ENCODE peak calls at places on chromosomes 12 and 14, in eight cellular contexts. C is nephron progenitor cell, R is natural killer cell, P is BE2C, E is H9, K is body of pancreas, G is astrocyte of the cerebellum, N is uterus. F is an unnamed sample.

GRCh38 chr12:117587646-117588287 is 226.3 kb upstream of the NOS1 start:
- DNase-seq in E (peak), N (no peak), K (peak), G (no peak), P (peak), R (no peak), C (peak), F (no peak)

GRCh38 chr12:15982471-15982870 is 71.3 kb downstream of the DERA start:
- DNase-seq in E (no peak), K (no peak), G (peak), N (no peak), R (no peak), P (no peak), C (no peak), F (no peak)

GRCh38 chr12:95633671-95634465 is 82.6 kb upstream of the USP44 start:
- DNase-seq in R (no peak), G (peak), P (no peak), N (no peak), E (no peak), K (no peak), C (no peak), F (no peak)

GRCh38 chr12:67645571-67645970 is 3.0 kb upstream of the DYRK2 start:
- DNase-seq in C (no peak), R (no peak), G (no peak), P (no peak), E (no peak), K (no peak), N (no peak), F (no peak)

GRCh38 chr12:6233121-6233971 is 33.1 kb downstream of the CD9 start:
- DNase-seq in P (no peak), N (no peak), K (peak), E (no peak), C (no peak), G (no peak), R (no peak), F (no peak)

GRCh38 chr14:69766984-69767368 is at the start of gene SRSF5:
- DNase-seq in E (peak), N (peak), P (peak), K (peak), R (peak), G (peak), C (peak), F (peak)

GRCh38 chr14:58805057-58805456 is 167.3 kb downstream of the DACT1 start:
- DNase-seq in P (peak), K (no peak), E (no peak), N (no peak), G (no peak), R (no peak), C (no peak), F (no peak)

GRCh38 chr12:131711551-131712205 is 788 bp downstream of the SFSWAP start:
- DNase-seq in P (no peak), C (peak), E (no peak), G (no peak), R (no peak), K (no peak), N (no peak), F (no peak)

GRCh38 chr14:61430066-61430757 is 108.8 kb downstream of the PRKCH start:
- DNase-seq in G (no peak), C (no peak), P (no peak), E (no peak), R (no peak), N (no peak), K (peak), F (no peak)

GRCh38 chr14:104321151-104322130 is 183.1 kb downstream of the KIF26A start:
- DNase-seq in R (no peak), E (peak), N (no peak), G (no peak), C (no peak), P (peak), K (peak), F (no peak)

GRCh38 chr12:112868459-112869041 is 38.2 kb upstream of the OAS1 start:
- DNase-seq in C (peak), G (no peak), E (peak), P (no peak), N (no peak), K (no peak), R (no peak), F (no peak)

GRCh38 chr14:37262649-37263048 is 64.9 kb downstream of the MIPOL1 start:
- DNase-seq in G (no peak), N (no peak), C (no peak), P (no peak), R (no peak), K (no peak), E (no peak), F (no peak)

GRCh38 chr12:63150255-63151060 is 543 bp downstream of the AVPR1A start:
- DNase-seq in C (peak), G (no peak), N (peak), R (no peak), K (peak), P (no peak), E (peak), F (peak)

GRCh38 chr12:108833355-108833733 is 24.0 kb downstream of the SSH1 start:
- DNase-seq in C (no peak), E (peak), K (no peak), R (no peak), N (no peak), G (peak), P (no peak), F (no peak)

GRCh38 chr14:73462815-73463214 is 4.5 kb upstream of the NUMB start:
- DNase-seq in N (no peak), K (no peak), G (no peak), R (no peak), P (peak), C (no peak), E (no peak), F (no peak)

GRCh38 chr14:31926123-31926522 is 151.0 kb upstream of the ARHGAP5 start:
- DNase-seq in N (no peak), P (no peak), R (no peak), E (no peak), K (no peak), G (no peak), C (no peak), F (no peak)

GRCh38 chr12:1978078-1978477 is 26.2 kb downstream of the DCP1B start:
- DNase-seq in E (no peak), P (no peak), G (no peak), K (no peak), C (no peak), N (peak), R (no peak), F (no peak)

GRCh38 chr12:96108321-96108720 is 72.9 kb upstream of the LTA4H start:
- DNase-seq in P (no peak), G (no peak), C (peak), N (no peak), R (no peak), K (no peak), E (peak), F (peak)

GRCh38 chr12:71183846-71184245 is 26.0 kb upstream of the TSPAN8 start:
- DNase-seq in E (no peak), C (no peak), R (no peak), G (no peak), P (no peak), N (no peak), K (no peak), F (no peak)

GRCh38 chr12:25937096-25937495 is 21.4 kb upstream of the RASSF8 start:
- DNase-seq in G (no peak), N (no peak), R (no peak), C (no peak), K (no peak), P (no peak), E (no peak), F (no peak)

GRCh38 chr12:46358791-46359666 is 13.5 kb downstream of the SLC38A2 start:
- DNase-seq in K (no peak), C (no peak), R (no peak), N (no peak), P (no peak), G (no peak), E (no peak), F (no peak)

GRCh38 chr12:38402811-38403210 is 86.2 kb downstream of the ALG10B start:
- DNase-seq in R (no peak), E (no peak), G (no peak), K (no peak), C (no peak), N (no peak), P (no peak), F (no peak)

GRCh38 chr14:93219103-93219726 is 12.2 kb downstream of the UBR7 start:
- DNase-seq in E (no peak), K (peak), G (peak), N (no peak), R (no peak), C (peak), P (peak), F (no peak)

GRCh38 chr14:44658389-44658696 is 151.3 kb upstream of the FSCB start:
- DNase-seq in C (no peak), E (no peak), R (no peak), N (no peak), K (no peak), P (no peak), G (no peak), F (no peak)

GRCh38 chr12:59744564-59744963 is 148.7 kb downstream of the SLC16A7 start:
- DNase-seq in P (no peak), C (no peak), K (no peak), R (no peak), N (no peak), E (no peak), G (no peak), F (no peak)

GRCh38 chr12:69141074-69141473 is 98.3 kb upstream of the CPSF6 start:
- DNase-seq in K (no peak), G (no peak), P (no peak), N (no peak), E (no peak), R (no peak), C (no peak), F (no peak)

GRCh38 chr12:45247589-45247988 is 31.7 kb downstream of the ANO6 start:
- DNase-seq in N (no peak), C (no peak), E (no peak), P (no peak), G (no peak), K (no peak), R (no peak), F (no peak)

GRCh38 chr12:106123551-106123991 is 15.2 kb downstream of the NUAK1 start:
- DNase-seq in R (no peak), E (no peak), P (no peak), N (peak), K (peak), C (no peak), G (no peak), F (no peak)

GRCh38 chr12:108594-108993 is 42.0 kb downstream of the IQSEC3 start:
- DNase-seq in G (no peak), E (no peak), P (peak), R (no peak), K (peak), C (no peak), N (no peak), F (no peak)

GRCh38 chr12:107368586-107368985 is 275.2 kb upstream of the CRY1 start:
- DNase-seq in N (no peak), G (no peak), K (no peak), P (no peak), R (no peak), C (no peak), E (no peak), F (no peak)

GRCh38 chr12:66497000-66497897 is 181.6 kb downstream of the GRIP1 start:
- DNase-seq in E (peak), G (no peak), N (no peak), C (no peak), P (no peak), R (no peak), K (no peak), F (no peak)

GRCh38 chr14:75969891-75970290 is 11.9 kb downstream of the TGFB3 start:
- DNase-seq in C (no peak), E (no peak), P (no peak), G (no peak), R (no peak), N (no peak), K (no peak), F (no peak)

GRCh38 chr12:101763246-101763931 is 24.1 kb upstream of the SYCP3 start:
- DNase-seq in P (no peak), C (no peak), G (no peak), E (no peak), R (no peak), N (no peak), K (no peak), F (no peak)

GRCh38 chr14:30131698-30132097 is 204.1 kb upstream of the PRKD1 start:
- DNase-seq in G (no peak), K (no peak), N (no peak), R (no peak), P (no peak), C (no peak), E (no peak), F (no peak)

GRCh38 chr12:2211119-2211518 is 158.3 kb downstream of the CACNA1C start:
- DNase-seq in K (no peak), C (no peak), N (no peak), G (no peak), P (no peak), E (no peak), R (no peak), F (no peak)

GRCh38 chr12:83005534-83006197 is 319.0 kb downstream of the TMTC2 start:
- DNase-seq in P (no peak), K (no peak), E (no peak), R (no peak), N (no peak), C (no peak), G (no peak), F (no peak)

GRCh38 chr12:50715174-50715573 is 48.7 kb upstream of the ATF1 start:
- DNase-seq in N (no peak), G (no peak), K (peak), E (no peak), R (no peak), C (no peak), P (no peak), F (no peak)

GRCh38 chr12:46959484-46959883 is 119.9 kb upstream of the PCED1B start:
- DNase-seq in R (no peak), K (no peak), E (no peak), N (no peak), P (no peak), G (no peak), C (no peak), F (no peak)

GRCh38 chr12:46268349-46268616 is 560 bp downstream of the SLC38A1 start:
- DNase-seq in N (no peak), G (no peak), R (no peak), K (no peak), P (no peak), C (peak), E (no peak), F (no peak)

DNA sequence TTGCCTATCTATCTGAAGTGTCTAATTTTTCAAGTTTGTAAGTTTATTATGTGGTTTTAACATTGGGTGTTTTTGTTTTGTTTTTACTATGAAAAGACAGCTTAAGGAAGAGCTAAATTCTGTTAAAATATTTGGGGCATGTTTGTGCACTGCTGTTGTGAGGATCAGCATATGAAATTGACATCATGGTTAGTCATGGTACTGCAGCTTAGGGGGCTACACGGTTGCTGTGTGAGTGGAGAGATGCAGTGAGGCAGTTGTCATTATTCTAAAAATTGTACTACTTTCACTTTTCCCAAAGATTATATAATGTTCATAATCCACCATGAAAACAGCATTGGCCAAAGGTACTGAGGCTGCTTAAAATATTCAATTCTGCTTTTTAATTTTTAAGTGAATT is 49.0 kb downstream of the ZC3H14 start:
- DNase-seq in E (no peak), G (no peak), P (no peak), K (no peak), N (no peak), C (no peak), R (no peak), F (no peak)
- TF ChIP-seq CTCF in E (no peak), G (peak), P (peak), K (no peak), N (no peak), C (no peak), R (no peak), F (no peak)

DNA sequence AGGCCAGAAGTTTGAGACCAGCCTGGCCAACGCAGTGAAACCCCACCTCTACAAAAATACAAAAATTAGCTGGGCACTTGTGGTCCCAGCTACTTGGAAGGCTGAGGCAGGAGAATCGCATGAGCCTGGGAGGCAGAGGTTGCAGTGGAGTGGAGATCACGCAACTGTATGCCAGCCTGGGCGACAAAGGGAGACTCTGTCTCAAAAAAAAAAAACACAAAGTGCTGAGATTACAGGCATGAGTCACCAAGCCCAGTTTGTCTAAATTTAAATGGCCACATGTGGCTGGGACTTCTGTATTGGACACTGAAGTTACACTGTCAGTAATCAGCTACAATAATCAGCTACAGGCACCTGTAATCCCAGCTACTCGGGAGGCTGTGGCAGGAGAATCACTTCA is 100.9 kb upstream of the AEBP2 start:
- DNase-seq in E (no peak), R (no peak), G (no peak), P (no peak), K (no peak), C (no peak), N (no peak), F (no peak)
- TF ChIP-seq CTCF in E (no peak), R (no peak), G (no peak), P (no peak), K (no peak), C (no peak), N (no peak), F (no peak)

GRCh38 chr12:127688901-127689428 is 578.0 kb upstream of the TMEM132C start:
- DNase-seq in K (no peak), R (no peak), G (no peak), C (no peak), E (no peak), P (no peak), N (no peak), F (no peak)

GRCh38 chr12:127685476-127686234 is 581.3 kb upstream of the TMEM132C start:
- DNase-seq in K (no peak), R (no peak), E (no peak), N (no peak), C (no peak), P (no peak), G (no peak), F (no peak)

GRCh38 chr12:127690161-127690560 is 576.8 kb upstream of the TMEM132C start:
- DNase-seq in E (no peak), C (no peak), G (no peak), P (no peak), K (no peak), R (no peak), N (no peak), F (no peak)
- TF ChIP-seq CTCF in E (peak), C (peak), G (peak), P (no peak), K (no peak), R (no peak), N (no peak), F (no peak)

DNA sequence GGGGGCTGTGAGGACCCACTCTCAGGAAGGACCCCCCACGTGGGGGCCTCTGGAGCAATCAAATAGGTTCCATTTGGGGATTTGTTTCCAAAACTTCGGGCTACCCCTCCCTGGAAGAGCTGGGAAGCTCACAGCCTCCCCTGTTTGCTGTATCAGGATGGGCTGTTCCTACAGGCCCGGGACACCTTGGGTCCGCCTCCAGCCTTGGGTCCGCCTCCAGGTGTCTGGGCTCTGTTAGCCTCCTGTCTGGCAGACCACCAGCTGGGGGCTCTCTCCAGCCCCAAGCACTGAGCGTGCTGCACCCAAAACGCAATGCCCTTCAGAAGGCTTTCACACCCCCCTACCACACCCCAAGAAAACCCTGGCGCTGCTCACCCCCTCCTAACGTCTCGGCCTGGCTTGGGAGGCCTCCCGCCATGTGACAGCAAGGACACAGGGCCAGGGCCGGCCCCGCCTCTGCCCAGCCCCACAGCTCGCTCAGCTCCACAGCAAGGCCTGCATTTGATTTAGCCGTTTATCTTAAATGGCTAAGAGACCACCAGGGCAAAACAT is 40.1 kb downstream of the BCL11B start:
- DNase-seq in G (no peak), K (no peak), P (no peak), E (peak), R (no peak), C (peak), N (no peak), F (no peak)
- TF ChIP-seq CTCF in G (no peak), K (no peak), P (no peak), E (peak), R (no peak), C (no peak), N (no peak), F (no peak)

DNA sequence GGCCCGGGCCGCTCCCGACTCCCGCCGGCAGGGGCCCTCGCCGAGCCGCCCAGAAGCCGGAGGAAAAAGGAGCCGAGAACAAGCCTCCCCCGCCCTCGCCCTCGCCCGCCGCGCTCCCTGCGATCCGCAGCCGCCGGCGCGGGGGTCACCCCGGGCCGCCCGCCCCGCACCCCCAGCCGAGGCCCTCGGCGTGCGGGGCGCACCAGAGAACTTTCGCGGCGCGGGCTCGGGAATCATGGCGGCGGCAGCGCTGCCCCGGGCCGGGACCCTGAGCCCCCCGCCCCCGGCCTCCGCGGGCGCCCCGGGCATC is 519 bp downstream of the CDK2AP1 start:
- DNase-seq in P (peak), G (no peak), R (peak), N (peak), C (peak), K (peak), E (no peak), F (peak)
- TF ChIP-seq CTCF in P (peak), G (peak), R (no peak), N (peak), C (no peak), K (peak), E (peak), F (peak)

GRCh38 chr12:93742086-93742934 is 65.1 kb downstream of the CRADD start:
- DNase-seq in P (peak), R (peak), E (peak), N (peak), K (peak), C (peak), G (peak), F (no peak)
- TF ChIP-seq CTCF in P (peak), R (peak), E (peak), N (peak), K (peak), C (no peak), G (peak), F (no peak)

DNA sequence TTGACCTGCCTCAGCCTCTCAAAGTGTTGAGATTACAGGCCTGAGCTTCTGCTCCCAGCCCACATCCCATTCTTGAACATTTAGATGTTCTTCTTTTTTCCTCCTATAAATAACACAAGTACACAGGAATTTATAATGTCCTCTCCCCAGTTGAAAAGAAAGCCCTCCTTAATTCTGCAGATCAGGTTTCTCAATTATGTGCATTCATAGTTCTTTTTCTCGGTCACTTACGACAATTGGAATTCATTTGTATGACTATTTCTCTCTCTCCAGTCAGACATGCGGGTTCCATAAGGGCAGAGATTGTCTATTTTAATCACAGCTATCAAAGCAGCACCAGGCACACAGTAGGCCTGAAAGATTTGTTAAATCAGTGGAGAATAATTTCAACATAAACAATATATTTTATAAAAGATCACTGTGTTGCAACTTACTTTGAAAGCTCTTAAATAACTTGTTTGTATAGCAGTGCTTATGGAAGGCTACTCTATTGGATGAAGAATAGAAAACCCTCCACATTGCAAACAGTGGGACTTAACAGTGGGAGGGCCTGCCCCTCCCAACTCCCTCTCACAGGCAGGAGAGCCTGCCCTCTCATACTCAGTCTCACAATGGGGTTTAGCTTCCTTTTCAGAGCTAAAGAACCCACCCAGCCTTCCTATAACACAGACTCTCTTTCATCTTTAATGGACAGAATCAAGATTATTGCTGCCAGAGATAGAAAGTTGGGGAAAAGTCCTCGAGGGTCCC is 84.1 kb upstream of the TRAF3 start:
- DNase-seq in P (no peak), N (no peak), K (no peak), E (no peak), R (no peak), C (no peak), G (no peak), F (no peak)
- TF ChIP-seq CTCF in P (no peak), N (no peak), K (no peak), E (no peak), R (no peak), C (no peak), G (no peak), F (no peak)

F was measured in CD14-positive monocyte.